ENCODE peak calls at places on chromosomes 1 and 21, in nine cellular contexts. L is upper lobe of right lung; H is HFF-Myc; R is body of pancreas; Y is heart left ventricle; J is CD8-positive, alpha-beta T cell; E is prostate gland; S is BJ; D is thoracic aorta. M is an unnamed sample.

GRCh38 chr1:25174730-25175612 is 57.3 kb downstream of the SYF2 start:
- DNase-seq in J (peak), E (no peak), R (no peak), H (no peak), D (no peak), L (no peak), S (no peak), Y (no peak), M (no peak)

GRCh38 chr1:119978018-119978505 is 81.7 kb upstream of the ADAM30 start:
- DNase-seq in J (no peak), E (no peak), D (no peak), S (no peak), Y (no peak), L (no peak), H (no peak), R (no peak), M (no peak)

GRCh38 chr1:154714070-154714623 is 106.2 kb upstream of the ADAR start:
- DNase-seq in Y (no peak), E (no peak), H (no peak), S (no peak), J (no peak), D (no peak), L (no peak), R (no peak), M (no peak)

GRCh38 chr1:201562257-201562656 is 23.3 kb downstream of the NAV1 start:
- DNase-seq in E (no peak), H (peak), L (no peak), Y (no peak), S (peak), D (no peak), R (no peak), J (no peak), M (no peak)

GRCh38 chr1:151495316-151495715 is 15.9 kb upstream of the CGN start:
- DNase-seq in H (no peak), R (no peak), L (no peak), S (no peak), Y (no peak), E (no peak), D (no peak), J (no peak), M (no peak)

GRCh38 chr1:175089319-175089718 is 21.7 kb downstream of the TNN start:
- DNase-seq in D (no peak), E (no peak), L (no peak), R (no peak), H (no peak), Y (peak), S (no peak), J (no peak), M (no peak)

GRCh38 chr1:235416662-235417049 is 49.4 kb downstream of the TBCE start:
- DNase-seq in H (no peak), E (no peak), Y (no peak), J (no peak), R (no peak), D (no peak), L (no peak), S (no peak), M (no peak)

GRCh38 chr1:115469703-115470476 is 131.8 kb upstream of the NGF start:
- DNase-seq in Y (peak), R (peak), S (no peak), H (no peak), D (no peak), E (no peak), L (peak), J (no peak), M (peak)

GRCh38 chr1:201344206-201345080 is 33.0 kb downstream of the TNNT2 start:
- DNase-seq in D (no peak), E (no peak), H (no peak), L (peak), J (no peak), S (no peak), R (no peak), Y (no peak), M (no peak)

GRCh38 chr1:221316491-221317056 is 425.3 kb downstream of the DUSP10 start:
- DNase-seq in E (no peak), L (no peak), R (no peak), J (no peak), Y (no peak), H (no peak), D (no peak), S (peak), M (no peak)

GRCh38 chr1:153399401-153400055 is 8.7 kb upstream of the S100A8 start:
- DNase-seq in R (no peak), E (no peak), D (no peak), J (peak), H (no peak), L (no peak), Y (no peak), S (no peak), M (no peak)

GRCh38 chr1:163844393-163844948 is 522.7 kb downstream of the NUF2 start:
- DNase-seq in E (no peak), J (no peak), H (peak), R (no peak), D (no peak), L (no peak), S (peak), Y (no peak), M (no peak)

GRCh38 chr1:147892216-147892615 is 10.4 kb upstream of the GJA8 start:
- DNase-seq in E (no peak), D (no peak), Y (no peak), R (no peak), L (no peak), S (no peak), H (no peak), J (no peak), M (no peak)

GRCh38 chr1:235442788-235443429 is 61.3 kb downstream of the B3GALNT2 start:
- DNase-seq in H (peak), R (no peak), L (no peak), Y (no peak), D (no peak), E (no peak), J (no peak), S (peak), M (peak)

GRCh38 chr1:53362270-53362669 is 34.4 kb upstream of the LRP8 start:
- DNase-seq in H (no peak), J (no peak), S (no peak), Y (no peak), E (no peak), R (no peak), L (peak), D (no peak), M (no peak)

GRCh38 chr1:171441278-171441677 is 44.1 kb upstream of the PRRC2C start:
- DNase-seq in Y (no peak), E (no peak), L (no peak), J (no peak), D (no peak), R (no peak), S (peak), H (peak), M (no peak)

GRCh38 chr1:201752333-201752732 is 76.6 kb upstream of the IPO9 start:
- DNase-seq in E (no peak), L (no peak), R (no peak), Y (no peak), S (no peak), D (no peak), H (no peak), J (no peak), M (no peak)

DNA sequence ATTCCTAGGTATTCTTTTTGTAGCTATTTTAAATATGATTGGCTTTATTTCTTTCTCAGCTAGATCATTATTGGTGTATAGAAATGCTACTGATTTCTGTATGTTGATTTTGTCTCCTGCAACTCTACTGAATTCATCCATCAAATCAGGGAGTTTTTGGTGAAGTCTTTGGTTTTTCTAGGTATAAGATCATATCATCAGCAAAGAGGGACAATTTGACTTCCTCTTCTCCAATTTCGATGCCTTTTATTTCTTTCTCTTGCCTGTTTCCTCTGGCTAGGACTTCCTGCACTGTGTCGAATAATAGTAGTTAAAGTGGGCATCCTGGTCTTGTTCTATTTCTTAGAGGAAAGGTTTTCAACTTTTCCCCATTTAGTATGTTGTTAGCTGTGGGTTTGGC is 27.5 kb upstream of the PRKACB start:
- DNase-seq in D (no peak), Y (no peak), E (no peak), R (no peak), H (no peak), S (no peak), L (no peak), J (no peak), M (no peak)
- H3K4me3 ChIP-seq in D (no peak), Y (no peak), E (no peak), R (no peak), H (no peak), S (no peak), L (no peak), J (no peak), M (no peak)

GRCh38 chr1:3598051-3598471 is 13.2 kb downstream of the MEGF6 start:
- DNase-seq in Y (peak), H (no peak), E (no peak), R (no peak), D (no peak), L (peak), S (no peak), J (peak), M (no peak)
- H3K4me3 ChIP-seq in Y (peak), H (no peak), E (no peak), R (no peak), D (no peak), L (peak), S (no peak), J (peak), M (no peak)

GRCh38 chr21:36184561-36184960 is 27.9 kb downstream of the DOP1B start:
- DNase-seq in S (no peak), R (no peak), Y (no peak), E (no peak), D (no peak), H (no peak), J (no peak), L (no peak), M (no peak)
- H3K4me3 ChIP-seq in S (no peak), R (no peak), Y (no peak), E (no peak), D (no peak), H (no peak), J (no peak), L (no peak), M (no peak)

GRCh38 chr21:41995577-41995976 is 14.6 kb downstream of the ZBTB21 start:
- DNase-seq in J (no peak), D (no peak), L (no peak), S (no peak), H (no peak), E (no peak), R (no peak), Y (no peak), M (no peak)
- H3K4me3 ChIP-seq in J (no peak), D (no peak), L (no peak), S (no peak), H (no peak), E (no peak), R (no peak), Y (no peak), M (no peak)

DNA sequence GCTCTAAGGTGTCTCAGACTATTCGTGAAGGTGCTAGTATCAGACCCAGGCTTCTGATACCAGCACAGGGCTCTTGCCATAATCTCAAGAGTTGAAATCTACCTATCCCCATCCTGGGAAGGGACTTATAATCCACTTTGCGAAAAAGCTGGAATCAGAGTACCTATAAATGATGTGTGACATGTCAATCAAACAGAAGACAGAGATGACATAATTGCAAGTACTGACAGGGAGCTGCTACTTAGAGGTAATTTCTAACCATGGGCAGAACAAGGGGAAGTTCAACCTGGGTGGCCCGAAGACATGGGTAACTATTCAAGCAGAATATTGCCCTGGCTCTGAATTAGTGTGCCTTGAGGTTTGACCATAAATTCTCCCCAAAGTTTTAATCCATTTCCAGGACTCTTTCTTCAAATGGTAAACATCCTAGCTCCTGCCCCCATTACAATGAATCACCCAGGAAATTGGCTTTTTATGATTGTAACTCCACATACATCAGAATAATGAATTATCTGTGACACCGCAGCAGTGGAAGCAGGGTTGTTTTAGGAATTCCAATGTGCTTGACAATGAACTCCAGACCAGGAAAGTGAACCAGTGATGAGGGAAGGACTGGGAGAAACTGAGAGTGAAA is 37.2 kb downstream of the KANK4 start:
- DNase-seq in D (no peak), J (no peak), L (no peak), H (no peak), S (peak), Y (no peak), E (no peak), R (no peak), M (no peak)
- H3K4me3 ChIP-seq in D (no peak), J (no peak), L (no peak), H (no peak), S (no peak), Y (no peak), E (no peak), R (no peak), M (no peak)

DNA sequence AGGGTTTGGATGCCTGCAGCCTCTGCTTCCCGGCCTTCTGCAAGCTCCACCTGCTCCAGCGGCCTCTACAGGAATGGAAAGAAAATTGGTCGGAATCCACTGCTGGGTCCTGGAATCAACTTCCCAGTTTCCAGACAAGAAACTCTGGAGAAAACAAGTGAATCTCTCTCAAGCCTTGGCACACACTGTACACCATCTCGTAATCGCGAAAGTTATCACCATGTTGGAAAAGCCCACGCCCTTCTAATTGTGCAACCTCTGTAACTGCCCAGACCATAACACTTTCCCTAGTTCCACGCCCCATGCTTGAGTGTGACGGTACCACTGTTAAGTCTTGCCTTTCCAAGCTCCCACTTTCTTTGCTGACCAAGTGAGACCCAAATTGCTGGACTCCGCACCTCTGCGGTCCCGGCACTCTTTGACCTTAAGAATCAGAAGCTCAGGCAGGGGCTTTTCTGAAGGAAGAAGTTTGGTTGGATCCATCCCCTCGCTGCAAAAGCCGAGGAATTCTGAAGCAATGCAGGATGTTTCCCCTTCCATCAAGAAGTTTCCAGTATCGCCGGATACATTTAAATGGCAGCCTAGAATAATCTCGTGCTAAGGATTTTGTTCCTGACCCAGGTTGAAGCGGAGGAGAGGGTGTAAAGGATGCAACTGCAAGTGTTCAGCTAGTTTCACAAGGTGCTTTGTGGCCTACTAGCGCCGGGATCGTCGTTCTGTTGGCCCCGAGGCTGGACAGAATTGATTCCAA is 6.2 kb downstream of the NR5A2 start:
- DNase-seq in S (no peak), L (no peak), R (peak), J (no peak), E (no peak), D (no peak), H (no peak), Y (no peak), M (no peak)
- H3K4me3 ChIP-seq in S (no peak), L (no peak), R (peak), J (no peak), E (no peak), D (no peak), H (no peak), Y (no peak), M (no peak)

DNA sequence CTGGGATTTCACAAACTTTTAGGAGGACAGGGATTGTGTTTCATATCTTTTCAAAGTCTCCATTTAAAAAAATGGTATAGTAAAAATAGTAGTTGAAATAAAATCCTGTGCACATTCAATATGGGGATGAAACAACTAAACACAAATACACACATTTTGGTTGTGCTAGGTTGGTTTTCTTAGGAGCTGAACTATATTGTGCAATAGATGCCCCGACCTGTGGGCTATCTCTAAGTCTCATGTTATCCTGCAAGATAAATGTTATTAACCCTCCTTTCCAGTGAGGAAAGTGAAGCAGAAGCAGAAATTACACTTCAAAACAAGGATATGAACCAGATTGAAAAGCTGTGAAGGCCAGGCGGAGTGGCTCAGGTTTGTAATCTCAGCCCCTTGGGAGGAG is 1.3 kb upstream of the PLD5 start:
- DNase-seq in L (no peak), R (no peak), D (no peak), J (no peak), Y (no peak), S (no peak), H (no peak), E (no peak), M (no peak)
- H3K4me3 ChIP-seq in L (no peak), R (no peak), D (peak), J (no peak), Y (no peak), S (no peak), H (no peak), E (no peak), M (no peak)

GRCh38 chr1:26318338-26319064 is 743 bp downstream of the CD52 start:
- DNase-seq in S (no peak), Y (no peak), J (peak), R (peak), L (peak), H (no peak), E (no peak), D (no peak), M (no peak)

GRCh38 chr1:26315874-26316850 is 1.6 kb upstream of the CD52 start:
- DNase-seq in S (no peak), R (no peak), Y (no peak), E (no peak), L (no peak), J (no peak), H (no peak), D (no peak), M (no peak)

GRCh38 chr1:26320896-26321295 is 3.1 kb downstream of the CD52 start:
- DNase-seq in L (no peak), Y (no peak), S (no peak), E (no peak), H (no peak), R (no peak), D (no peak), J (peak), M (no peak)

GRCh38 chr1:26317143-26317542 is 615 bp upstream of the CD52 start:
- DNase-seq in S (no peak), Y (no peak), E (no peak), J (no peak), R (no peak), H (no peak), L (no peak), D (no peak), M (no peak)

GRCh38 chr1:26317612-26318337 is at the start of gene CD52:
- DNase-seq in J (peak), S (no peak), R (no peak), L (no peak), D (no peak), H (no peak), Y (peak), E (no peak), M (no peak)
- H3K4me3 ChIP-seq in J (peak), S (no peak), R (no peak), L (peak), D (peak), H (no peak), Y (peak), E (no peak), M (no peak)

GRCh38 chr1:90386899-90387334 is 330.2 kb downstream of the BARHL2 start:
- DNase-seq in L (no peak), H (no peak), R (no peak), J (no peak), E (no peak), S (no peak), D (no peak), Y (no peak), M (no peak)

GRCh38 chr1:90393025-90393424 is 324.1 kb downstream of the BARHL2 start:
- DNase-seq in D (no peak), J (no peak), R (no peak), E (no peak), H (no peak), Y (no peak), S (no peak), L (no peak), M (no peak)

GRCh38 chr1:90394247-90394646 is 322.9 kb downstream of the BARHL2 start:
- DNase-seq in D (no peak), H (no peak), J (no peak), L (peak), R (peak), S (no peak), E (no peak), Y (no peak), M (no peak)

GRCh38 chr1:90387825-90388224 is 329.3 kb downstream of the BARHL2 start:
- DNase-seq in J (no peak), S (no peak), H (no peak), Y (no peak), L (no peak), E (no peak), R (no peak), D (no peak), M (no peak)

GRCh38 chr1:90391116-90391515 is 326.0 kb downstream of the BARHL2 start:
- DNase-seq in R (no peak), Y (no peak), S (no peak), J (no peak), E (no peak), H (no peak), L (no peak), D (no peak), M (no peak)
- H3K4me3 ChIP-seq in R (no peak), Y (no peak), S (no peak), J (no peak), E (no peak), H (no peak), L (no peak), D (no peak), M (no peak)

DNA sequence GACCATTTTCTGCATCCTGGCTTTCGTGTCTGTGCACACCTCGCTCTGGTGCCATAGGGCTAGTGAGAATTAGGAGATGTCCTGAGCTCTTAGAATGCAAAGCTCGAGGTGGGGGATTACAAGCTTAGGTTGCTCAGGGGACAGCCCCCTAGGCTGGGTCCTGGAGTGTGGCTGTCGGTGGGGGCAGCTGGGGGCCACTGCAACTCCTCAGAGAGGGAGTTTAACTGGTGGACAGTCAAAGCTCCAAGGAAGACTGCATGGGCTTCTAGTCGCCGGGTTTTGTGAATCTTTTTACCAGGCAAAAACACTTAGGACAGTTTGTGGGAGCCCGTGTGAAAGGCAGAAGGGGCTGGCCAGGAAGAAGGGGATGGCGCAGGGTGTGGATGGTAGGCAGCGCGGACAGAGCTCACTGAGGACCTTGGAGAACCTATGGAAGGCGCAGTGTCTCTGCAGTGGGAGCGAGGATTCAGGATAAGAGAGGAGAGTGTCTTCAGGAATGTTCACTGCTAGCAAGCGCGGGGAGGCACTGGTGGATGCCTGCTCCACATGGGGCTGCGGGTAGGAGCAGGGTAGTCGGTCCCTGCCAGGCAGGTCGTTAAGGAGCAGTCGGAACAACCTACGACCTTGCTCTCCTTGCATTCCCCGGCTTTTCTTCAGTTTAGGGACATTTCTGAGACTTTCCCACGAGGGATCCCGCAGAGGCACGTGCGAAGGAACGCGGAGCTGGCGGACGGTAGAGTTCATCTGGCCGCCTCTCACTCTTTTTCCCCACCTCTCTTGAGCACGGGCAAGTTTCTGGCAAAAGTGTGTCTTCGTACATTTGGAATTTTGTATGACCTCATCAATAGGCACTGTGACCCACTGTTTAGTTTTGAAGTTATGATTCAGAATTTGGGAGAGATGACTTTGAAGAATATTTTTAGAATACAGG is 12.9 kb upstream of the KCNE1 start:
- DNase-seq in H (no peak), R (no peak), E (no peak), J (no peak), S (no peak), Y (no peak), D (no peak), L (no peak), M (no peak)
- H3K4me3 ChIP-seq in H (peak), R (no peak), E (no peak), J (no peak), S (peak), Y (peak), D (peak), L (peak), M (peak)